ENCODE peak calls at places on chromosomes 1 and 21, in seven cellular contexts. E is stomach, M is RWPE1, X is body of pancreas, D is WERI-Rb-1, G is sigmoid colon, R is aorta. Q is an unnamed sample.

GRCh38 chr21:14361958-14362357 is 21.0 kb downstream of the HSPA13 start:
- DNase-seq in R (no peak), D (no peak), M (peak), X (no peak), G (no peak), E (no peak), Q (peak)

GRCh38 chr1:203301331-203301668 is 4.0 kb upstream of the BTG2 start:
- DNase-seq in R (no peak), M (no peak), D (no peak), G (no peak), X (no peak), E (no peak), Q (no peak)

GRCh38 chr1:192913683-192914082 is 104.8 kb downstream of the RGS2 start:
- DNase-seq in D (no peak), M (peak), X (peak), E (no peak), R (no peak), G (no peak), Q (no peak)

GRCh38 chr1:205056188-205056611 is 13.2 kb downstream of the CNTN2 start:
- DNase-seq in R (no peak), X (no peak), D (peak), G (no peak), E (no peak), M (no peak), Q (no peak)

GRCh38 chr1:15408890-15409399 is 743 bp upstream of the EFHD2 start:
- DNase-seq in M (no peak), D (no peak), G (no peak), E (no peak), X (no peak), R (no peak), Q (no peak)

GRCh38 chr1:115314765-115315164 is 23.3 kb downstream of the NGF start:
- DNase-seq in M (no peak), E (no peak), D (no peak), X (no peak), R (no peak), G (no peak), Q (peak)

GRCh38 chr1:164803366-164803765 is 244.4 kb downstream of the PBX1 start:
- DNase-seq in G (no peak), D (no peak), M (no peak), X (no peak), R (no peak), E (no peak), Q (no peak)

GRCh38 chr1:20723537-20724363 is 5.9 kb upstream of the KIF17 start:
- DNase-seq in R (peak), G (peak), X (no peak), M (no peak), D (no peak), E (no peak), Q (no peak)

GRCh38 chr1:177311111-177311510 is 140.4 kb downstream of the BRINP2 start:
- DNase-seq in X (no peak), R (no peak), D (no peak), G (no peak), E (no peak), M (no peak), Q (no peak)

GRCh38 chr1:228426518-228427175 is 10.0 kb upstream of the TRIM17 start:
- DNase-seq in M (no peak), R (no peak), X (no peak), E (no peak), D (no peak), G (no peak), Q (no peak)

GRCh38 chr1:243598433-243598832 is 251.6 kb downstream of the AKT3 start:
- DNase-seq in X (no peak), R (no peak), E (no peak), D (no peak), M (peak), G (no peak), Q (peak)

GRCh38 chr1:8667869-8668595 is 149.4 kb downstream of the RERE start:
- DNase-seq in D (no peak), G (no peak), E (no peak), R (no peak), M (no peak), X (no peak), Q (no peak)

GRCh38 chr1:3242408-3243270 is 173.6 kb downstream of the PRDM16 start:
- DNase-seq in X (no peak), D (no peak), M (no peak), E (no peak), R (no peak), G (no peak), Q (no peak)

GRCh38 chr1:184051138-184051484 is 419 bp upstream of the TSEN15 start:
- DNase-seq in D (no peak), G (no peak), M (peak), E (no peak), X (no peak), R (no peak), Q (no peak)

GRCh38 chr1:90502696-90503095 is 214.4 kb downstream of the BARHL2 start:
- DNase-seq in G (no peak), R (no peak), M (no peak), X (no peak), E (no peak), D (no peak), Q (no peak)

GRCh38 chr1:205191127-205191577 is 20.4 kb downstream of the DSTYK start:
- DNase-seq in D (peak), X (peak), R (no peak), M (no peak), E (no peak), G (no peak), Q (no peak)

GRCh38 chr1:205743977-205744376 is 6.0 kb downstream of the NUCKS1 start:
- DNase-seq in M (no peak), R (no peak), E (no peak), D (no peak), G (no peak), X (no peak), Q (no peak)

GRCh38 chr1:66455446-66455845 is 78.5 kb upstream of the SGIP1 start:
- DNase-seq in X (no peak), R (no peak), M (no peak), D (no peak), E (no peak), G (no peak), Q (no peak)

GRCh38 chr1:25973610-25974355 is 24.1 kb downstream of the PAFAH2 start:
- DNase-seq in R (no peak), X (no peak), G (no peak), M (no peak), E (no peak), D (no peak), Q (no peak)

GRCh38 chr1:67724928-67725560 is 40.0 kb downstream of the GADD45A start:
- DNase-seq in E (peak), X (peak), R (no peak), G (no peak), M (no peak), D (no peak), Q (no peak)

GRCh38 chr1:72140222-72140621 is 142.1 kb downstream of the NEGR1 start:
- DNase-seq in D (no peak), R (no peak), E (no peak), X (no peak), G (no peak), M (no peak), Q (no peak)

GRCh38 chr21:14741237-14741636 is 195.1 kb upstream of the SAMSN1 start:
- DNase-seq in G (no peak), R (no peak), E (no peak), D (no peak), X (peak), M (peak), Q (peak)

GRCh38 chr1:202624781-202625108 is 85.5 kb downstream of the SYT2 start:
- DNase-seq in D (no peak), E (no peak), M (no peak), X (no peak), G (no peak), R (peak), Q (no peak)

GRCh38 chr1:76040327-76040868 is 34.1 kb upstream of the ST6GALNAC3 start:
- DNase-seq in R (no peak), E (peak), M (no peak), D (no peak), X (no peak), G (no peak), Q (no peak)

GRCh38 chr1:66434096-66434495 is 99.9 kb upstream of the SGIP1 start:
- DNase-seq in X (peak), M (no peak), G (no peak), D (no peak), E (no peak), R (no peak), Q (no peak)

GRCh38 chr1:53721088-53721487 is 17.9 kb downstream of the GLIS1 start:
- DNase-seq in G (no peak), E (no peak), R (no peak), M (no peak), X (no peak), D (no peak), Q (no peak)

GRCh38 chr1:198676253-198676652 is 37.4 kb downstream of the PTPRC start:
- DNase-seq in D (no peak), G (no peak), R (no peak), M (no peak), X (no peak), E (no peak), Q (no peak)

GRCh38 chr1:45793942-45794604 is 9.3 kb upstream of the MAST2 start:
- DNase-seq in M (no peak), X (no peak), R (no peak), G (no peak), E (no peak), D (peak), Q (no peak)

GRCh38 chr1:179038528-179039281 is 13.0 kb downstream of the FAM20B start:
- DNase-seq in M (peak), E (no peak), G (no peak), X (no peak), R (no peak), D (no peak), Q (no peak)

GRCh38 chr1:147771216-147772125 is 11.1 kb upstream of the GJA5 start:
- DNase-seq in R (peak), M (peak), X (no peak), D (no peak), E (no peak), G (no peak), Q (peak)

GRCh38 chr21:39484711-39485264 is 33.0 kb downstream of the SH3BGR start:
- DNase-seq in D (no peak), R (no peak), M (no peak), G (no peak), E (no peak), X (no peak), Q (no peak)

GRCh38 chr1:156080598-156081173 is 1.6 kb downstream of the MEX3A start:
- DNase-seq in R (no peak), M (no peak), E (no peak), D (no peak), X (no peak), G (no peak), Q (no peak)

GRCh38 chr1:161021168-161021958 is 411 bp upstream of the F11R start:
- DNase-seq in D (peak), X (peak), R (peak), M (peak), E (peak), G (peak), Q (peak)

GRCh38 chr1:43233631-43234030 is 36.2 kb upstream of the TMEM125 start:
- DNase-seq in G (no peak), D (no peak), X (no peak), R (no peak), M (no peak), E (no peak), Q (no peak)

GRCh38 chr21:35219719-35220118 is 170.6 kb upstream of the RUNX1 start:
- DNase-seq in G (no peak), D (no peak), M (no peak), X (no peak), R (no peak), E (no peak), Q (no peak)

GRCh38 chr1:56378376-56379070 is 200.8 kb downstream of the PLPP3 start:
- DNase-seq in D (peak), M (no peak), R (no peak), G (peak), E (no peak), X (no peak), Q (no peak)

GRCh38 chr1:56374026-56374974 is 205.1 kb downstream of the PLPP3 start:
- DNase-seq in E (no peak), M (no peak), R (no peak), G (peak), D (peak), X (no peak), Q (peak)

GRCh38 chr1:56376188-56376984 is 203.0 kb downstream of the PLPP3 start:
- DNase-seq in R (peak), M (peak), D (no peak), E (peak), X (no peak), G (peak), Q (peak)

GRCh38 chr1:56375184-56375837 is 204.1 kb downstream of the PLPP3 start:
- DNase-seq in D (no peak), E (no peak), X (no peak), M (no peak), G (no peak), R (no peak), Q (peak)

GRCh38 chr1:56377407-56377806 is 202.0 kb downstream of the PLPP3 start:
- DNase-seq in G (no peak), E (no peak), X (no peak), D (no peak), M (no peak), R (no peak), Q (no peak)
- H3K27ac ChIP-seq in G (peak), E (peak), X (no peak), D (no peak), M (no peak), R (no peak), Q (peak)

DNA sequence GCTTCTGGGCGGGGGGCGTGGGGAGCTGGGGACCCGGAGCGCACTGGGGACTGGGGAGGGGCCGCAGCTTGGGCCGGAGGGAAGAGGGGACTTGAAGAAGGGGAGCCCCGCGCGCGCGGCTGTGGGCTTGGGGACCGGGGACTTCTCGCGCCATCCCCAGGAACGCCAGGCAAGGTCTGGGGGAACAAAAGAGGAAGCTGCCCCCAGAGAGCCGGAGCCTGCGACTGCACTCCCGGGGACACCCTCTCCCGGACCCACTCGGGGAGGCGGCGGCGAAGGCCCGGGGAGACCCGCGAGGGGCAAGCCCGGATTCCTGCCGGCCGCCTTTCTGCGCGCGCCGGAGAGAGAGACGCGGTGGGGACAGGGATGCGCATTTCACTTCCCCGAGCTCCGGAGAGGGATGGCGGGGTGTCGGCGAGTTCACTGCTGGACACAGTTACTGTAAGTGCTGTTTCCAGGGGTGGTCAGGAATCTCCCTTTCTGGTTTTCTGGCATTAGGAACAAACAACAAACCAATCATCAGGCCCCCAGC is 732 bp downstream of the ABCG1 start:
- DNase-seq in D (peak), R (no peak), E (peak), M (no peak), G (peak), X (no peak), Q (no peak)
- H3K27ac ChIP-seq in D (peak), R (no peak), E (peak), M (peak), G (peak), X (peak), Q (no peak)

GRCh38 chr1:117001254-117001927 is at the start of gene CD101:
- DNase-seq in R (no peak), D (no peak), M (no peak), G (no peak), E (no peak), X (no peak), Q (no peak)

GRCh38 chr1:117007719-117008013 is 6.1 kb downstream of the CD101 start:
- DNase-seq in M (no peak), G (no peak), R (no peak), D (no peak), X (no peak), E (no peak), Q (no peak)

GRCh38 chr1:116999596-116999995 is 2.0 kb upstream of the CD101 start:
- DNase-seq in G (no peak), X (no peak), D (no peak), E (no peak), R (no peak), M (peak), Q (no peak)

GRCh38 chr1:117000142-117000541 is 1.4 kb upstream of the CD101 start:
- DNase-seq in X (no peak), G (no peak), M (no peak), R (no peak), E (no peak), D (no peak), Q (no peak)

DNA sequence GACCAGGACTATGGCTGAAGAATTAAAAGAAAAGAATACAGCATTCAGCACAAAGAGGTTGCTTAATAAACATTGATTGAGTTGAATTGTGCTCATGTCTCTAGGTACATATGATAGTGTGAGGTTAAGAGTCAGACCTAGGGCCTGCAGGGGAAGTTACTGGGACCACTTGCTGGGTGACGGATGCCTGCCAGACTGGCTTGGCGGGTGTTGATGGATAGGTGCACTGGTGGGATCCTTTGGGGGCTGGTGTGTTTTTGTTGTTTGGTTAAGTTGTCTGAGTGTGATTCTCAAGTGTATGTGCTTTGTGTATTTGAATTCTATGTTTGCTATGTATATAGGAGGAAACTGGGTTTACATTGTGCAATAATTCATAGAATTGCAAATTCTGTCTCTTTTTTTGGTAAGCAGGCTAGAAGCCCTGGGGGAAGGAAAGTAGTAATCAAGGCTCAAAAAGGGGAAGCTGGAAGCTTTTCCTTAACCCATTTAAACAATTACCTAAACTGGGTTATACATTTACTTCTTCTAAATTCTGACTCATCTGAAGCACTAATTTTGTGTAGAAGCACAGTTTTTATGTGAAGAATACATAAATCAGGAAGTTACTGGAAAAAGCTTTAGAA is 1.8 kb downstream of the CD101 start:
- DNase-seq in G (no peak), R (no peak), E (no peak), D (no peak), M (no peak), X (no peak), Q (no peak)
- H3K27ac ChIP-seq in G (no peak), R (no peak), E (peak), D (no peak), M (no peak), X (no peak), Q (no peak)

GRCh38 chr1:93865253-93865652 is 13.8 kb downstream of the DNTTIP2 start:
- DNase-seq in X (no peak), G (no peak), R (no peak), E (no peak), D (no peak), M (no peak), Q (peak)
- H3K27ac ChIP-seq in X (no peak), G (no peak), R (no peak), E (no peak), D (no peak), M (no peak), Q (no peak)

GRCh38 chr1:246728311-246728710 is 4.1 kb downstream of the SCCPDH start:
- DNase-seq in X (no peak), G (no peak), M (no peak), E (no peak), D (no peak), R (no peak), Q (no peak)

GRCh38 chr1:246726255-246726679 is 2.1 kb downstream of the SCCPDH start:
- DNase-seq in M (no peak), E (no peak), D (no peak), R (no peak), G (no peak), X (peak), Q (no peak)

GRCh38 chr1:246725191-246725590 is 982 bp downstream of the SCCPDH start:
- DNase-seq in M (no peak), E (no peak), R (no peak), G (no peak), D (no peak), X (no peak), Q (no peak)

GRCh38 chr1:246726881-246727280 is 2.7 kb downstream of the SCCPDH start:
- DNase-seq in D (no peak), G (no peak), E (no peak), R (no peak), M (no peak), X (no peak), Q (no peak)

GRCh38 chr1:246727594-246727993 is 3.4 kb downstream of the SCCPDH start:
- DNase-seq in G (no peak), D (no peak), X (no peak), E (no peak), R (no peak), M (no peak), Q (no peak)
- H3K27ac ChIP-seq in G (peak), D (no peak), X (no peak), E (no peak), R (no peak), M (no peak), Q (no peak)

GRCh38 chr1:23169727-23170335 is 1.2 kb upstream of the LUZP1 start:
- DNase-seq in R (peak), G (peak), M (no peak), X (peak), D (no peak), E (no peak), Q (no peak)
- H3K27ac ChIP-seq in R (no peak), G (peak), M (peak), X (no peak), D (no peak), E (peak), Q (no peak)

Q was measured in PC-9.